ENCODE peak calls at places on chromosome 1, in four cellular contexts. One of them, this sample, is unnamed.
A peak's percentile ranks its signal among the peaks of the same experiment; 100 is the strongest.

GRCh38 chr1:55974714-55975441 is 604.5 kb downstream of the PLPP3 start:
- DNase-seq in stimulated activated CD8-positive, alpha-beta memory T cell treated with anti-CD3 and anti-CD28 coated beads, Interleukin-4, amount 100 ng/mL, for 24 hours: no peak
- DNase-seq in endothelial cell: no peak
- DNase-seq in breast epithelium: no peak
- DNase-seq in this sample: no peak

GRCh38 chr1:41537788-41538351 is 53.4 kb upstream of the EDN2 start:
- DNase-seq in stimulated activated CD8-positive, alpha-beta memory T cell treated with anti-CD3 and anti-CD28 coated beads, Interleukin-4, amount 100 ng/mL, for 24 hours: no peak
- DNase-seq in endothelial cell: no peak
- DNase-seq in breast epithelium: no peak
- DNase-seq in this sample: no peak

GRCh38 chr1:3584915-3585314 is 26.4 kb downstream of the MEGF6 start:
- DNase-seq in stimulated activated CD8-positive, alpha-beta memory T cell treated with anti-CD3 and anti-CD28 coated beads, Interleukin-4, amount 100 ng/mL, for 24 hours: no peak
- DNase-seq in endothelial cell: no peak
- DNase-seq in breast epithelium: no peak
- DNase-seq in this sample: no peak

GRCh38 chr1:67957026-67957425 is 93.4 kb downstream of the DIRAS3 start:
- DNase-seq in stimulated activated CD8-positive, alpha-beta memory T cell treated with anti-CD3 and anti-CD28 coated beads, Interleukin-4, amount 100 ng/mL, for 24 hours: no peak
- DNase-seq in endothelial cell: no peak
- DNase-seq in breast epithelium: no peak
- DNase-seq in this sample: no peak

GRCh38 chr1:64516301-64516700 is 46.4 kb downstream of the CACHD1 start:
- DNase-seq in stimulated activated CD8-positive, alpha-beta memory T cell treated with anti-CD3 and anti-CD28 coated beads, Interleukin-4, amount 100 ng/mL, for 24 hours: no peak
- DNase-seq in endothelial cell: no peak
- DNase-seq in breast epithelium: no peak
- DNase-seq in this sample: no peak

GRCh38 chr1:30305519-30305918 is 417.9 kb downstream of the MATN1 start:
- DNase-seq in stimulated activated CD8-positive, alpha-beta memory T cell treated with anti-CD3 and anti-CD28 coated beads, Interleukin-4, amount 100 ng/mL, for 24 hours: no peak
- DNase-seq in endothelial cell: no peak
- DNase-seq in breast epithelium: no peak
- DNase-seq in this sample: no peak

GRCh38 chr1:42144336-42145189 is 8.6 kb upstream of the GUCA2B start:
- DNase-seq in stimulated activated CD8-positive, alpha-beta memory T cell treated with anti-CD3 and anti-CD28 coated beads, Interleukin-4, amount 100 ng/mL, for 24 hours: no peak
- DNase-seq in endothelial cell: no peak
- DNase-seq in breast epithelium: no peak
- DNase-seq in this sample: no peak

GRCh38 chr1:46466477-46467182 is 23.0 kb upstream of the DMBX1 start:
- DNase-seq in stimulated activated CD8-positive, alpha-beta memory T cell treated with anti-CD3 and anti-CD28 coated beads, Interleukin-4, amount 100 ng/mL, for 24 hours: no peak
- DNase-seq in endothelial cell: peak; percentile 38
- DNase-seq in breast epithelium: no peak
- DNase-seq in this sample: no peak

GRCh38 chr1:192445849-192446489 is 129.2 kb downstream of the RGS21 start:
- DNase-seq in stimulated activated CD8-positive, alpha-beta memory T cell treated with anti-CD3 and anti-CD28 coated beads, Interleukin-4, amount 100 ng/mL, for 24 hours: peak; percentile 9
- DNase-seq in endothelial cell: peak; percentile 61
- DNase-seq in breast epithelium: no peak
- DNase-seq in this sample: no peak